ENCODE peak calls at places on chromosome 12, in nine cellular contexts. M is MCF 10A; V is EL; X is activated CD4-positive, alpha-beta T cell treated with anti-CD3 and anti-CD28 coated beads for 1 hour; O is AG20443; F is NCI-H1092 treated with DMSO at 0.1 percent for 48 hours; T is bronchial epithelial cell; E is Panc1; B is fibroblast of lung. P is an unnamed sample.
A peak's percentile ranks its signal among the peaks of the same experiment; 100 is the strongest.

GRCh38 chr12:108826115-108826806 is 31.1 kb downstream of the SSH1 start:
- DNase-seq in M (no peak), V (peak; percentile 96), X (no peak), O (peak; percentile 91), F (no peak), T (no peak), E (no peak), B (peak; percentile 98), P (peak; percentile 99)

GRCh38 chr12:124025661-124026060 is 52.6 kb downstream of the ZNF664 start:
- DNase-seq in M (no peak), V (no peak), X (no peak), O (no peak), F (no peak), T (no peak), E (no peak), B (no peak), P (no peak)

GRCh38 chr12:13277278-13277677 is 80.8 kb downstream of the EMP1 start:
- DNase-seq in M (no peak), V (no peak), X (no peak), O (no peak), F (peak; percentile 57), T (no peak), E (no peak), B (no peak), P (no peak)

GRCh38 chr12:20415641-20416040 is 47.3 kb downstream of the PDE3A start:
- DNase-seq in M (no peak), V (no peak), X (no peak), O (no peak), F (no peak), T (no peak), E (no peak), B (no peak), P (no peak)

GRCh38 chr12:131827961-131828534 is at the start of gene MMP17:
- DNase-seq in M (peak; percentile 54), V (peak; percentile 73), X (no peak), O (peak; percentile 83), F (peak; percentile 16), T (no peak), E (no peak), B (peak; percentile 62), P (peak; percentile 47)

GRCh38 chr12:58364389-58365086 is 423.2 kb downstream of the ATP23 start:
- DNase-seq in M (peak; percentile 71), V (peak; percentile 99), X (no peak), O (peak; percentile 91), F (no peak), T (peak; percentile 94), E (peak; percentile 73), B (peak; percentile 100), P (peak; percentile 99)

GRCh38 chr12:124405151-124405550 is 110.3 kb downstream of the RFLNA start:
- DNase-seq in M (no peak), V (no peak), X (no peak), O (no peak), F (no peak), T (no peak), E (no peak), B (no peak), P (no peak)

GRCh38 chr12:3335078-3335487 is 155.9 kb upstream of the PRMT8 start:
- DNase-seq in M (no peak), V (no peak), X (no peak), O (no peak), F (no peak), T (no peak), E (no peak), B (no peak), P (no peak)

GRCh38 chr12:62536546-62536945 is 69.9 kb downstream of the MON2 start:
- DNase-seq in M (no peak), V (no peak), X (no peak), O (no peak), F (no peak), T (no peak), E (no peak), B (no peak), P (no peak)

GRCh38 chr12:96889273-96889933 is 17.7 kb upstream of the NEDD1 start:
- DNase-seq in M (peak; percentile 66), V (peak; percentile 80), X (no peak), O (peak; percentile 57), F (no peak), T (peak; percentile 97), E (peak; percentile 61), B (peak; percentile 93), P (peak; percentile 64)

P was measured in astrocyte of the spinal cord.